ENCODE peak calls at places on chromosome 5, in five cellular contexts. G, U, Z, J and I are unnamed samples.
A peak's percentile ranks its signal among the peaks of the same experiment; 100 is the strongest.

GRCh38 chr5:60996368-60996767 is 51.4 kb downstream of the NDUFAF2 start:
- DNase-seq in G (no peak), U (no peak), Z (no peak), J (no peak), I (no peak)

GRCh38 chr5:172505840-172506638 is 51.7 kb upstream of the SH3PXD2B start:
- DNase-seq in G (no peak), U (no peak), Z (no peak), J (no peak), I (no peak)

GRCh38 chr5:87009146-87009545 is 258.5 kb upstream of the RASA1 start:
- DNase-seq in G (no peak), U (no peak), Z (no peak), J (no peak), I (no peak)

GRCh38 chr5:67693956-67694564 is 497.5 kb upstream of the CD180 start:
- DNase-seq in G (no peak), U (no peak), Z (no peak), J (peak; percentile 23), I (no peak)

GRCh38 chr5:118326496-118327045 is 661.8 kb downstream of the DTWD2 start:
- DNase-seq in G (no peak), U (no peak), Z (no peak), J (peak; percentile 3), I (no peak)

GRCh38 chr5:172642511-172642910 is 1.4 kb downstream of the NEURL1B start:
- DNase-seq in G (no peak), U (no peak), Z (no peak), J (no peak), I (no peak)

GRCh38 chr5:133322743-133323142 is 270.9 kb downstream of the HSPA4 start:
- DNase-seq in G (no peak), U (no peak), Z (no peak), J (no peak), I (no peak)

GRCh38 chr5:2291146-2291840 is 408.6 kb upstream of the IRX4 start:
- DNase-seq in G (no peak), U (no peak), Z (no peak), J (no peak), I (no peak)

GRCh38 chr5:9498541-9499497 is 47.1 kb downstream of the SEMA5A start:
- DNase-seq in G (peak; percentile 32), U (no peak), Z (no peak), J (peak; percentile 40), I (no peak)

GRCh38 chr5:33969572-33970452 is 14.7 kb downstream of the SLC45A2 start:
- DNase-seq in G (peak; percentile 66), U (no peak), Z (no peak), J (peak; percentile 68), I (peak; percentile 3)

GRCh38 chr5:123125953-123126352 is 36.9 kb downstream of the PRDM6 start:
- DNase-seq in G (no peak), U (no peak), Z (no peak), J (no peak), I (no peak)

GRCh38 chr5:54524704-54525103 is 7.1 kb downstream of the SNX18 start:
- DNase-seq in G (no peak), U (no peak), Z (no peak), J (no peak), I (no peak)

GRCh38 chr5:157520911-157521703 is 54.5 kb downstream of the ADAM19 start:
- DNase-seq in G (no peak), U (no peak), Z (no peak), J (no peak), I (no peak)